ENCODE peak calls at places on chromosomes 7 and 10, in ten cellular contexts. N is stimulated activated CD4-positive, alpha-beta T cell treated with anti-CD3 and anti-CD28 coated beads, Interleukin-2, amount 100 ng/mL, for 48 hours; L is NCI-H2029 treated with DMSO at 0.1 percent for 48 hours; F is hippocampal formation; J is activated naive CD8-positive, alpha-beta T cell treated with anti-CD3 and anti-CD28 coated beads, Interleukin-2, amount 50 U/mL, for 24 hours; D is midbrain; H is anterior cingulate cortex; E is activated T-helper 1 cell treated with anti-CD3 and anti-CD28 coated beads, Interleukin-2, amount 50 U/mL, for 16 hours; Z is cerebellar cortex; O is body of pancreas. A is an unnamed sample.

GRCh38 chr7:80829527-80829926 is 89.3 kb downstream of the SEMA3C start:
- DNase-seq in N (no peak), L (no peak), F (no peak), J (no peak), D (no peak), H (no peak), E (no peak), Z (no peak), O (no peak), A (no peak)

GRCh38 chr7:151756076-151756731 is 120.7 kb downstream of the PRKAG2 start:
- DNase-seq in N (peak), L (no peak), F (no peak), J (peak), D (no peak), H (no peak), E (peak), Z (no peak), O (no peak), A (no peak)

GRCh38 chr10:5293691-5294550 is 70.8 kb upstream of the UCN3 start:
- DNase-seq in N (peak), L (no peak), F (no peak), J (peak), D (no peak), H (no peak), E (peak), Z (peak), O (peak), A (no peak)

GRCh38 chr7:45089314-45089891 is 634 bp upstream of the NACAD start:
- DNase-seq in N (peak), L (no peak), F (peak), J (peak), D (peak), H (peak), E (no peak), Z (peak), O (peak), A (peak)

GRCh38 chr7:116293139-116293538 is 82.8 kb downstream of the TES start:
- DNase-seq in N (no peak), L (no peak), F (no peak), J (no peak), D (no peak), H (no peak), E (no peak), Z (no peak), O (no peak), A (no peak)

GRCh38 chr7:100785878-100786277 is 41.4 kb downstream of the EPHB4 start:
- DNase-seq in N (no peak), L (no peak), F (no peak), J (no peak), D (no peak), H (no peak), E (no peak), Z (no peak), O (no peak), A (no peak)

GRCh38 chr7:4724648-4725013 is 42.5 kb downstream of the FOXK1 start:
- DNase-seq in N (no peak), L (no peak), F (no peak), J (no peak), D (no peak), H (no peak), E (no peak), Z (no peak), O (no peak), A (no peak)

GRCh38 chr10:1424648-1425047 is 312.7 kb downstream of the ADARB2 start:
- DNase-seq in N (no peak), L (no peak), F (no peak), J (no peak), D (no peak), H (no peak), E (no peak), Z (no peak), O (no peak), A (no peak)

GRCh38 chr7:110645060-110645459 is 445.9 kb upstream of the LRRN3 start:
- DNase-seq in N (no peak), L (no peak), F (no peak), J (no peak), D (no peak), H (no peak), E (no peak), Z (no peak), O (no peak), A (no peak)

GRCh38 chr7:9250876-9251275 is 817.5 kb downstream of the NXPH1 start:
- DNase-seq in N (no peak), L (no peak), F (no peak), J (no peak), D (no peak), H (no peak), E (no peak), Z (no peak), O (no peak), A (no peak)

GRCh38 chr10:4073912-4074311 is 288.9 kb upstream of the KLF6 start:
- DNase-seq in N (no peak), L (no peak), F (no peak), J (no peak), D (no peak), H (no peak), E (no peak), Z (no peak), O (no peak), A (no peak)

GRCh38 chr7:99123571-99124033 is 20.3 kb downstream of the SMURF1 start:
- DNase-seq in N (no peak), L (no peak), F (no peak), J (no peak), D (no peak), H (no peak), E (no peak), Z (no peak), O (no peak), A (no peak)

GRCh38 chr7:29886827-29887226 is 80.5 kb downstream of the WIPF3 start:
- DNase-seq in N (no peak), L (no peak), F (no peak), J (no peak), D (no peak), H (no peak), E (no peak), Z (no peak), O (no peak), A (no peak)

GRCh38 chr7:20870977-20871376 is 84.3 kb upstream of the SP8 start:
- DNase-seq in N (no peak), L (no peak), F (no peak), J (no peak), D (no peak), H (no peak), E (no peak), Z (no peak), O (no peak), A (no peak)

GRCh38 chr10:87845624-87846377 is 17.5 kb downstream of the KLLN start:
- DNase-seq in N (no peak), L (no peak), F (no peak), J (no peak), D (no peak), H (no peak), E (no peak), Z (no peak), O (no peak), A (no peak)

GRCh38 chr7:30595461-30596042 is 874 bp downstream of the GARS1 start:
- DNase-seq in N (no peak), L (no peak), F (no peak), J (no peak), D (no peak), H (no peak), E (no peak), Z (peak), O (no peak), A (peak)

GRCh38 chr10:29254123-29255046 is 34.5 kb upstream of the LYZL1 start:
- DNase-seq in N (no peak), L (no peak), F (no peak), J (no peak), D (no peak), H (no peak), E (no peak), Z (no peak), O (no peak), A (no peak)

GRCh38 chr10:14039968-14040668 is 290.6 kb downstream of the FRMD4A start:
- DNase-seq in N (no peak), L (no peak), F (no peak), J (no peak), D (no peak), H (no peak), E (no peak), Z (no peak), O (no peak), A (no peak)

GRCh38 chr7:91694221-91694856 is 186.2 kb downstream of the MTERF1 start:
- DNase-seq in N (no peak), L (no peak), F (no peak), J (no peak), D (no peak), H (peak), E (no peak), Z (no peak), O (no peak), A (no peak)

GRCh38 chr7:30521532-30521931 is 16.9 kb upstream of the GGCT start:
- DNase-seq in N (no peak), L (no peak), F (no peak), J (no peak), D (no peak), H (no peak), E (no peak), Z (no peak), O (peak), A (no peak)

GRCh38 chr7:130441408-130441854 is 615 bp upstream of the CEP41 start:
- DNase-seq in N (no peak), L (peak), F (no peak), J (no peak), D (peak), H (no peak), E (no peak), Z (peak), O (peak), A (peak)

GRCh38 chr7:141072548-141073172 is 1.2 kb upstream of the TMEM178B start:
- DNase-seq in N (peak), L (no peak), F (peak), J (peak), D (peak), H (peak), E (no peak), Z (peak), O (peak), A (peak)

GRCh38 chr7:55546826-55547225 is 25.5 kb downstream of the VOPP1 start:
- DNase-seq in N (no peak), L (peak), F (peak), J (peak), D (peak), H (peak), E (no peak), Z (peak), O (peak), A (peak)